ENCODE peak calls at places on chromosomes 6 and 20, in eight cellular contexts. O is WERI-Rb-1, V is amygdala, D is lower lobe of right lung, K is hippocampal formation, X is HS-5, P is C1 segment of cervical spinal cord, S is cardiac muscle cell. A is an unnamed sample.

GRCh38 chr6:42423244-42423643 is 28.5 kb downstream of the TRERF1 start:
- DNase-seq in O (no peak), V (no peak), D (no peak), K (no peak), X (no peak), P (no peak), S (no peak), A (no peak)

GRCh38 chr6:56851541-56852248 is 103.2 kb upstream of the BEND6 start:
- DNase-seq in O (peak), V (peak), D (no peak), K (peak), X (peak), P (peak), S (peak), A (peak)

GRCh38 chr6:164563866-164564265 is 745.5 kb downstream of the C6orf118 start:
- DNase-seq in O (no peak), V (peak), D (no peak), K (peak), X (no peak), P (no peak), S (no peak), A (no peak)

GRCh38 chr20:47051936-47052566 is 157.4 kb downstream of the EYA2 start:
- DNase-seq in O (no peak), V (no peak), D (no peak), K (no peak), X (no peak), P (no peak), S (no peak), A (no peak)

GRCh38 chr20:32681175-32682084 is 7.7 kb upstream of the C20orf203 start:
- DNase-seq in O (peak), V (no peak), D (no peak), K (no peak), X (no peak), P (no peak), S (peak), A (no peak)

GRCh38 chr6:95084867-95085266 is 492.5 kb upstream of the MANEA start:
- DNase-seq in O (no peak), V (no peak), D (no peak), K (no peak), X (no peak), P (no peak), S (no peak), A (no peak)

GRCh38 chr6:125597411-125598253 is 151.8 kb upstream of the HEY2 start:
- DNase-seq in O (no peak), V (no peak), D (peak), K (no peak), X (no peak), P (no peak), S (peak), A (no peak)

GRCh38 chr6:139597781-139598368 is 223.4 kb upstream of the CITED2 start:
- DNase-seq in O (no peak), V (no peak), D (peak), K (peak), X (peak), P (peak), S (no peak), A (no peak)

GRCh38 chr20:44540834-44541233 is 19.0 kb upstream of the SERINC3 start:
- DNase-seq in O (no peak), V (no peak), D (no peak), K (no peak), X (no peak), P (no peak), S (no peak), A (no peak)

GRCh38 chr6:26613201-26613600 is 16.4 kb downstream of the ABT1 start:
- DNase-seq in O (no peak), V (no peak), D (no peak), K (no peak), X (no peak), P (no peak), S (no peak), A (no peak)

GRCh38 chr20:58065508-58066361 is 162.7 kb downstream of the ANKRD60 start:
- DNase-seq in O (no peak), V (no peak), D (no peak), K (no peak), X (no peak), P (no peak), S (no peak), A (no peak)

GRCh38 chr20:22438926-22439325 is 145.4 kb downstream of the FOXA2 start:
- DNase-seq in O (no peak), V (no peak), D (no peak), K (no peak), X (no peak), P (no peak), S (no peak), A (peak)

GRCh38 chr20:40930561-40930960 is 98.1 kb upstream of the TOP1 start:
- DNase-seq in O (no peak), V (no peak), D (no peak), K (no peak), X (no peak), P (no peak), S (no peak), A (no peak)